ENCODE peak calls at places on chromosomes 2 and 18, in ten cellular contexts. One of them, this sample, is unnamed.

GRCh38 chr2:220931491-220931890 is 640.6 kb downstream of the EPHA4 start:
- DNase-seq in transverse colon: no peak
- DNase-seq in suprapubic skin: no peak
- DNase-seq in H1: no peak
- DNase-seq in sigmoid colon: no peak
- DNase-seq in stomach: no peak
- DNase-seq in upper lobe of left lung: no peak
- DNase-seq in HCT116: no peak
- DNase-seq in endothelial cell of umbilical vein: no peak
- DNase-seq in K562: no peak
- DNase-seq in this sample: no peak

GRCh38 chr2:134668821-134669220 is 50.0 kb downstream of the TMEM163 start:
- DNase-seq in HCT116: no peak
- DNase-seq in sigmoid colon: no peak
- DNase-seq in endothelial cell of umbilical vein: no peak
- DNase-seq in upper lobe of left lung: peak; percentile 33
- DNase-seq in transverse colon: peak; percentile 20
- DNase-seq in K562: no peak
- DNase-seq in stomach: peak; percentile 40
- DNase-seq in H1: no peak
- DNase-seq in suprapubic skin: no peak
- DNase-seq in this sample: no peak

GRCh38 chr2:155815851-155816250 is 516.7 kb downstream of the NR4A2 start:
- DNase-seq in suprapubic skin: no peak
- DNase-seq in K562: peak; percentile 10
- DNase-seq in endothelial cell of umbilical vein: peak; percentile 67
- DNase-seq in stomach: no peak
- DNase-seq in upper lobe of left lung: no peak
- DNase-seq in sigmoid colon: no peak
- DNase-seq in H1: peak; percentile 5
- DNase-seq in HCT116: peak; percentile 23
- DNase-seq in transverse colon: no peak
- DNase-seq in this sample: peak; percentile 1

GRCh38 chr2:109526442-109526970 is 87.3 kb downstream of the SEPTIN10 start:
- DNase-seq in suprapubic skin: peak; percentile 61
- DNase-seq in transverse colon: no peak
- DNase-seq in upper lobe of left lung: no peak
- DNase-seq in HCT116: no peak
- DNase-seq in stomach: no peak
- DNase-seq in sigmoid colon: peak; percentile 50
- DNase-seq in H1: no peak
- DNase-seq in K562: no peak
- DNase-seq in endothelial cell of umbilical vein: no peak
- DNase-seq in this sample: no peak

GRCh38 chr18:40222736-40223135 is 1732.3 kb upstream of the PIK3C3 start:
- DNase-seq in HCT116: no peak
- DNase-seq in H1: no peak
- DNase-seq in K562: no peak
- DNase-seq in upper lobe of left lung: no peak
- DNase-seq in transverse colon: no peak
- DNase-seq in endothelial cell of umbilical vein: no peak
- DNase-seq in stomach: no peak
- DNase-seq in sigmoid colon: no peak
- DNase-seq in suprapubic skin: no peak
- DNase-seq in this sample: no peak

GRCh38 chr2:216221806-216222205 is 112.7 kb downstream of the XRCC5 start:
- DNase-seq in suprapubic skin: no peak
- DNase-seq in upper lobe of left lung: no peak
- DNase-seq in transverse colon: no peak
- DNase-seq in sigmoid colon: no peak
- DNase-seq in endothelial cell of umbilical vein: peak; percentile 43
- DNase-seq in H1: no peak
- DNase-seq in K562: peak; percentile 49
- DNase-seq in stomach: no peak
- DNase-seq in HCT116: no peak
- DNase-seq in this sample: no peak

GRCh38 chr18:23495723-23496440 is 7.4 kb upstream of the RMC1 start:
- DNase-seq in transverse colon: peak; percentile 35
- DNase-seq in upper lobe of left lung: no peak
- DNase-seq in stomach: no peak
- DNase-seq in K562: no peak
- DNase-seq in suprapubic skin: no peak
- DNase-seq in H1: no peak
- DNase-seq in endothelial cell of umbilical vein: no peak
- DNase-seq in sigmoid colon: no peak
- DNase-seq in HCT116: no peak
- DNase-seq in this sample: no peak

GRCh38 chr18:75111673-75112485 is 97.1 kb downstream of the PTGR3 start:
- DNase-seq in H1: no peak
- DNase-seq in transverse colon: no peak
- DNase-seq in HCT116: no peak
- DNase-seq in suprapubic skin: no peak
- DNase-seq in stomach: no peak
- DNase-seq in K562: no peak
- DNase-seq in endothelial cell of umbilical vein: no peak
- DNase-seq in sigmoid colon: no peak
- DNase-seq in upper lobe of left lung: no peak
- DNase-seq in this sample: no peak

GRCh38 chr2:25814681-25815080 is 63.6 kb downstream of the ASXL2 start:
- DNase-seq in HCT116: no peak
- DNase-seq in sigmoid colon: no peak
- DNase-seq in endothelial cell of umbilical vein: no peak
- DNase-seq in K562: no peak
- DNase-seq in upper lobe of left lung: no peak
- DNase-seq in suprapubic skin: no peak
- DNase-seq in transverse colon: no peak
- DNase-seq in H1: no peak
- DNase-seq in stomach: no peak
- DNase-seq in this sample: no peak

GRCh38 chr2:90069290-90069894 is 1377.9 kb downstream of the RPIA start:
- DNase-seq in suprapubic skin: no peak
- DNase-seq in upper lobe of left lung: peak; percentile 85
- DNase-seq in K562: peak; percentile 69
- DNase-seq in endothelial cell of umbilical vein: no peak
- DNase-seq in transverse colon: peak; percentile 18
- DNase-seq in stomach: peak; percentile 33
- DNase-seq in HCT116: no peak
- DNase-seq in sigmoid colon: no peak
- DNase-seq in H1: peak; percentile 56
- DNase-seq in this sample: peak; percentile 22

GRCh38 chr2:7881038-7881437 is 800.8 kb upstream of the ID2 start:
- DNase-seq in K562: no peak
- DNase-seq in H1: no peak
- DNase-seq in stomach: no peak
- DNase-seq in suprapubic skin: no peak
- DNase-seq in HCT116: no peak
- DNase-seq in transverse colon: no peak
- DNase-seq in upper lobe of left lung: no peak
- DNase-seq in endothelial cell of umbilical vein: no peak
- DNase-seq in sigmoid colon: no peak
- DNase-seq in this sample: no peak

GRCh38 chr2:122391726-122392125 is 636.3 kb downstream of the TSN start:
- DNase-seq in suprapubic skin: no peak
- DNase-seq in K562: no peak
- DNase-seq in stomach: no peak
- DNase-seq in endothelial cell of umbilical vein: no peak
- DNase-seq in HCT116: no peak
- DNase-seq in transverse colon: no peak
- DNase-seq in upper lobe of left lung: no peak
- DNase-seq in H1: no peak
- DNase-seq in sigmoid colon: no peak
- DNase-seq in this sample: no peak

GRCh38 chr2:71635798-71636197 is 182.4 kb downstream of the DYSF start:
- DNase-seq in stomach: no peak
- DNase-seq in HCT116: no peak
- DNase-seq in upper lobe of left lung: no peak
- DNase-seq in sigmoid colon: no peak
- DNase-seq in suprapubic skin: no peak
- DNase-seq in endothelial cell of umbilical vein: no peak
- DNase-seq in K562: no peak
- DNase-seq in H1: no peak
- DNase-seq in transverse colon: no peak
- DNase-seq in this sample: no peak

GRCh38 chr2:236828002-236828401 is 257.7 kb upstream of the COPS8 start:
- DNase-seq in H1: no peak
- DNase-seq in stomach: no peak
- DNase-seq in suprapubic skin: peak; percentile 21
- DNase-seq in upper lobe of left lung: no peak
- DNase-seq in HCT116: no peak
- DNase-seq in endothelial cell of umbilical vein: peak; percentile 92
- DNase-seq in K562: no peak
- DNase-seq in sigmoid colon: no peak
- DNase-seq in transverse colon: no peak
- DNase-seq in this sample: no peak

GRCh38 chr2:133755515-133756311 is 187.4 kb upstream of the NCKAP5 start:
- DNase-seq in transverse colon: no peak
- DNase-seq in upper lobe of left lung: no peak
- DNase-seq in H1: no peak
- DNase-seq in suprapubic skin: no peak
- DNase-seq in endothelial cell of umbilical vein: peak; percentile 94
- DNase-seq in sigmoid colon: peak; percentile 73
- DNase-seq in K562: no peak
- DNase-seq in stomach: no peak
- DNase-seq in HCT116: no peak
- DNase-seq in this sample: no peak

GRCh38 chr2:110679337-110679707 is 1.5 kb upstream of the BUB1 start:
- DNase-seq in K562: peak; percentile 80
- DNase-seq in endothelial cell of umbilical vein: peak; percentile 52
- DNase-seq in suprapubic skin: no peak
- DNase-seq in stomach: no peak
- DNase-seq in H1: no peak
- DNase-seq in transverse colon: no peak
- DNase-seq in sigmoid colon: no peak
- DNase-seq in HCT116: no peak
- DNase-seq in upper lobe of left lung: no peak
- DNase-seq in this sample: no peak

GRCh38 chr2:19860022-19860421 is 41.8 kb downstream of the TTC32 start:
- DNase-seq in K562: no peak
- DNase-seq in stomach: no peak
- DNase-seq in sigmoid colon: peak; percentile 81
- DNase-seq in upper lobe of left lung: no peak
- DNase-seq in endothelial cell of umbilical vein: no peak
- DNase-seq in suprapubic skin: no peak
- DNase-seq in H1: no peak
- DNase-seq in HCT116: no peak
- DNase-seq in transverse colon: no peak
- DNase-seq in this sample: no peak
- TF ChIP-seq POLR2AphosphoS5 in K562: no peak
- TF ChIP-seq POLR2AphosphoS5 in stomach: peak; percentile 51
- TF ChIP-seq POLR2AphosphoS5 in sigmoid colon: no peak
- TF ChIP-seq POLR2AphosphoS5 in upper lobe of left lung: no peak
- TF ChIP-seq POLR2AphosphoS5 in endothelial cell of umbilical vein: no peak
- TF ChIP-seq POLR2AphosphoS5 in suprapubic skin: no peak
- TF ChIP-seq POLR2AphosphoS5 in H1: no peak
- TF ChIP-seq POLR2AphosphoS5 in HCT116: no peak
- TF ChIP-seq POLR2AphosphoS5 in transverse colon: no peak
- TF ChIP-seq POLR2AphosphoS5 in this sample: no peak

GRCh38 chr2:124689348-124689747 is 664.3 kb downstream of the CNTNAP5 start:
- DNase-seq in stomach: no peak
- DNase-seq in suprapubic skin: no peak
- DNase-seq in sigmoid colon: no peak
- DNase-seq in H1: no peak
- DNase-seq in upper lobe of left lung: no peak
- DNase-seq in endothelial cell of umbilical vein: no peak
- DNase-seq in transverse colon: no peak
- DNase-seq in HCT116: no peak
- DNase-seq in K562: no peak
- DNase-seq in this sample: no peak
- TF ChIP-seq POLR2A in stomach: no peak
- TF ChIP-seq POLR2A in suprapubic skin: no peak
- TF ChIP-seq POLR2A in sigmoid colon: no peak
- TF ChIP-seq POLR2A in H1: no peak
- TF ChIP-seq POLR2A in upper lobe of left lung: no peak
- TF ChIP-seq POLR2A in endothelial cell of umbilical vein: no peak
- TF ChIP-seq POLR2A in transverse colon: no peak
- TF ChIP-seq POLR2A in HCT116: no peak
- TF ChIP-seq POLR2A in K562: no peak
- TF ChIP-seq POLR2A in this sample: no peak

GRCh38 chr2:73728043-73728442 is 9.1 kb downstream of the TPRKB start:
- DNase-seq in stomach: no peak
- DNase-seq in transverse colon: no peak
- DNase-seq in suprapubic skin: no peak
- DNase-seq in HCT116: no peak
- DNase-seq in sigmoid colon: no peak
- DNase-seq in endothelial cell of umbilical vein: no peak
- DNase-seq in upper lobe of left lung: no peak
- DNase-seq in H1: no peak
- DNase-seq in K562: no peak
- DNase-seq in this sample: no peak

GRCh38 chr2:73728711-73729110 is 8.4 kb downstream of the TPRKB start:
- DNase-seq in upper lobe of left lung: peak; percentile 19
- DNase-seq in H1: no peak
- DNase-seq in endothelial cell of umbilical vein: no peak
- DNase-seq in sigmoid colon: no peak
- DNase-seq in suprapubic skin: no peak
- DNase-seq in K562: no peak
- DNase-seq in transverse colon: no peak
- DNase-seq in HCT116: no peak
- DNase-seq in stomach: no peak
- DNase-seq in this sample: no peak

GRCh38 chr2:73736378-73736777 is 767 bp downstream of the TPRKB start:
- DNase-seq in K562: no peak
- DNase-seq in endothelial cell of umbilical vein: peak; percentile 22
- DNase-seq in transverse colon: no peak
- DNase-seq in stomach: no peak
- DNase-seq in H1: no peak
- DNase-seq in suprapubic skin: no peak
- DNase-seq in sigmoid colon: no peak
- DNase-seq in upper lobe of left lung: no peak
- DNase-seq in HCT116: no peak
- DNase-seq in this sample: no peak

DNA sequence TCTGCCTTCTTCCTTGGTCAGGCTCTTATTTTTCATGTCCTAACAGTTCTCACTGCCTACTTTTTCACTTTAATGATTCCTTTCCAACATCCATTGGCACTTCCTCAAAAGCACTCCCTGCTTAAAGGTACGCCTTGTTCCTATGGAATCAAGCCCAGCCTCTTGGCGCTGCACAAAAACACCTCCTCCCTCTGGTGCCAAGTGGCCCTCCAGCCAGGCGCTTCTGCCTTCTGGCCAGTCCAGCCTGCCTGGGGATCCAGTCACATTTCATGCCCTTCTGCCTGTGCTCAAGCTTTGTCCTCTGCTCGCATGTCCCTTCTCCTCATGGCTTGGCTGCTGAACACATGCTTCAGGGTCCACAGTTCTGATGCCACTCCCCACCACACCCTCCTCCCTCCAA is 6.3 kb downstream of the TPRKB start:
- DNase-seq in H1: no peak
- DNase-seq in suprapubic skin: no peak
- DNase-seq in transverse colon: no peak
- DNase-seq in upper lobe of left lung: no peak
- DNase-seq in K562: no peak
- DNase-seq in endothelial cell of umbilical vein: peak; percentile 72
- DNase-seq in sigmoid colon: no peak
- DNase-seq in stomach: peak; percentile 38
- DNase-seq in HCT116: no peak
- DNase-seq in this sample: no peak
- TF ChIP-seq POLR2AphosphoS5 in H1: no peak
- TF ChIP-seq POLR2AphosphoS5 in suprapubic skin: no peak
- TF ChIP-seq POLR2AphosphoS5 in transverse colon: no peak
- TF ChIP-seq POLR2AphosphoS5 in upper lobe of left lung: no peak
- TF ChIP-seq POLR2AphosphoS5 in K562: no peak
- TF ChIP-seq POLR2AphosphoS5 in endothelial cell of umbilical vein: no peak
- TF ChIP-seq POLR2AphosphoS5 in sigmoid colon: no peak
- TF ChIP-seq POLR2AphosphoS5 in stomach: no peak
- TF ChIP-seq POLR2AphosphoS5 in HCT116: no peak
- TF ChIP-seq POLR2AphosphoS5 in this sample: no peak

GRCh38 chr2:162795312-162795711 is 43.3 kb downstream of the KCNH7 start:
- DNase-seq in sigmoid colon: no peak
- DNase-seq in endothelial cell of umbilical vein: no peak
- DNase-seq in stomach: no peak
- DNase-seq in H1: no peak
- DNase-seq in upper lobe of left lung: no peak
- DNase-seq in HCT116: no peak
- DNase-seq in transverse colon: peak; percentile 8
- DNase-seq in suprapubic skin: no peak
- DNase-seq in K562: no peak
- DNase-seq in this sample: no peak
- TF ChIP-seq POLR2A in sigmoid colon: no peak
- TF ChIP-seq POLR2A in endothelial cell of umbilical vein: no peak
- TF ChIP-seq POLR2A in stomach: no peak
- TF ChIP-seq POLR2A in H1: no peak
- TF ChIP-seq POLR2A in upper lobe of left lung: no peak
- TF ChIP-seq POLR2A in HCT116: no peak
- TF ChIP-seq POLR2A in transverse colon: no peak
- TF ChIP-seq POLR2A in suprapubic skin: no peak
- TF ChIP-seq POLR2A in K562: no peak
- TF ChIP-seq POLR2A in this sample: no peak